ENCODE peak calls at places on chromosomes 2 and 18, in five cellular contexts. One of them, this sample, is unnamed.

GRCh38 chr2:105557515-105557914 is 158.7 kb upstream of the FHL2 start:
- DNase-seq in cardiac muscle cell: no peak
- DNase-seq in brain microvascular endothelial cell: no peak
- DNase-seq in hepatocyte: no peak
- DNase-seq in esophagus squamous epithelium: no peak
- DNase-seq in this sample: no peak

GRCh38 chr2:34401186-34401585 is 802.1 kb upstream of the FAM98A start:
- DNase-seq in cardiac muscle cell: no peak
- DNase-seq in brain microvascular endothelial cell: peak; percentile 12
- DNase-seq in hepatocyte: no peak
- DNase-seq in esophagus squamous epithelium: no peak
- DNase-seq in this sample: no peak

GRCh38 chr2:10407841-10408648 is 40.1 kb downstream of the ODC1 start:
- DNase-seq in cardiac muscle cell: peak; percentile 73
- DNase-seq in brain microvascular endothelial cell: peak; percentile 24
- DNase-seq in hepatocyte: peak; percentile 76
- DNase-seq in esophagus squamous epithelium: no peak
- DNase-seq in this sample: peak; percentile 90

GRCh38 chr2:17851731-17852585 is 26.5 kb upstream of the KCNS3 start:
- DNase-seq in cardiac muscle cell: peak; percentile 77
- DNase-seq in brain microvascular endothelial cell: peak; percentile 67
- DNase-seq in hepatocyte: peak; percentile 78
- DNase-seq in esophagus squamous epithelium: no peak
- DNase-seq in this sample: peak; percentile 67

GRCh38 chr2:53302455-53302854 is 465.1 kb upstream of the CHAC2 start:
- DNase-seq in cardiac muscle cell: no peak
- DNase-seq in brain microvascular endothelial cell: no peak
- DNase-seq in hepatocyte: no peak
- DNase-seq in esophagus squamous epithelium: no peak
- DNase-seq in this sample: no peak

GRCh38 chr2:33033524-33034150 is 86.9 kb downstream of the LTBP1 start:
- DNase-seq in cardiac muscle cell: peak; percentile 75
- DNase-seq in brain microvascular endothelial cell: peak; percentile 52
- DNase-seq in hepatocyte: peak; percentile 63
- DNase-seq in esophagus squamous epithelium: no peak
- DNase-seq in this sample: no peak

GRCh38 chr2:181174880-181175590 is 194.6 kb downstream of the UBE2E3 start:
- DNase-seq in cardiac muscle cell: no peak
- DNase-seq in brain microvascular endothelial cell: peak; percentile 22
- DNase-seq in hepatocyte: no peak
- DNase-seq in esophagus squamous epithelium: no peak
- DNase-seq in this sample: no peak

GRCh38 chr2:136281281-136282117 is 163.6 kb upstream of the CXCR4 start:
- DNase-seq in cardiac muscle cell: no peak
- DNase-seq in brain microvascular endothelial cell: no peak
- DNase-seq in hepatocyte: no peak
- DNase-seq in esophagus squamous epithelium: no peak
- DNase-seq in this sample: no peak

GRCh38 chr2:191800874-191801273 is 46.0 kb downstream of the CAVIN2 start:
- DNase-seq in cardiac muscle cell: no peak
- DNase-seq in brain microvascular endothelial cell: no peak
- DNase-seq in hepatocyte: no peak
- DNase-seq in esophagus squamous epithelium: no peak
- DNase-seq in this sample: no peak

GRCh38 chr18:59266876-59267510 is 6.3 kb downstream of the RAX start:
- DNase-seq in cardiac muscle cell: no peak
- DNase-seq in brain microvascular endothelial cell: no peak
- DNase-seq in hepatocyte: no peak
- DNase-seq in esophagus squamous epithelium: no peak
- DNase-seq in this sample: no peak

GRCh38 chr2:45944075-45944474 is 292.6 kb downstream of the PRKCE start:
- DNase-seq in cardiac muscle cell: peak; percentile 70
- DNase-seq in brain microvascular endothelial cell: peak; percentile 75
- DNase-seq in hepatocyte: no peak
- DNase-seq in esophagus squamous epithelium: no peak
- DNase-seq in this sample: no peak

GRCh38 chr18:23495723-23496440 is 7.4 kb upstream of the RMC1 start:
- DNase-seq in cardiac muscle cell: no peak
- DNase-seq in brain microvascular endothelial cell: no peak
- DNase-seq in hepatocyte: no peak
- DNase-seq in esophagus squamous epithelium: no peak
- DNase-seq in this sample: no peak

GRCh38 chr2:84963692-84964405 is 7.1 kb upstream of the KCMF1 start:
- DNase-seq in cardiac muscle cell: peak; percentile 87
- DNase-seq in brain microvascular endothelial cell: peak; percentile 75
- DNase-seq in hepatocyte: peak; percentile 60
- DNase-seq in esophagus squamous epithelium: no peak
- DNase-seq in this sample: no peak

GRCh38 chr2:219453691-219454131 is 19.1 kb downstream of the SPEG start:
- DNase-seq in cardiac muscle cell: peak; percentile 95
- DNase-seq in brain microvascular endothelial cell: no peak
- DNase-seq in hepatocyte: peak; percentile 84
- DNase-seq in esophagus squamous epithelium: no peak
- DNase-seq in this sample: no peak

GRCh38 chr18:32271649-32272324 is 81.9 kb downstream of the MEP1B start:
- DNase-seq in cardiac muscle cell: peak; percentile 77
- DNase-seq in brain microvascular endothelial cell: no peak
- DNase-seq in hepatocyte: peak; percentile 68
- DNase-seq in esophagus squamous epithelium: no peak
- DNase-seq in this sample: peak; percentile 5

GRCh38 chr2:56460508-56460907 is 276.7 kb downstream of the CCDC85A start:
- DNase-seq in cardiac muscle cell: no peak
- DNase-seq in brain microvascular endothelial cell: no peak
- DNase-seq in hepatocyte: no peak
- DNase-seq in esophagus squamous epithelium: no peak
- DNase-seq in this sample: no peak

GRCh38 chr2:56464613-56465012 is 280.8 kb downstream of the CCDC85A start:
- DNase-seq in cardiac muscle cell: peak; percentile 0
- DNase-seq in brain microvascular endothelial cell: no peak
- DNase-seq in hepatocyte: no peak
- DNase-seq in esophagus squamous epithelium: no peak
- DNase-seq in this sample: no peak

GRCh38 chr2:56464066-56464465 is 280.3 kb downstream of the CCDC85A start:
- DNase-seq in cardiac muscle cell: no peak
- DNase-seq in brain microvascular endothelial cell: no peak
- DNase-seq in hepatocyte: no peak
- DNase-seq in esophagus squamous epithelium: no peak
- DNase-seq in this sample: no peak

GRCh38 chr2:56465491-56465890 is 281.7 kb downstream of the CCDC85A start:
- DNase-seq in cardiac muscle cell: no peak
- DNase-seq in brain microvascular endothelial cell: no peak
- DNase-seq in hepatocyte: no peak
- DNase-seq in esophagus squamous epithelium: no peak
- DNase-seq in this sample: no peak
- H3K27ac ChIP-seq in cardiac muscle cell: no peak overlapping the region
- H3K27ac ChIP-seq in brain microvascular endothelial cell: no peak overlapping the region
- H3K27ac ChIP-seq in hepatocyte: no peak overlapping the region
- H3K27ac ChIP-seq in esophagus squamous epithelium: no peak overlapping the region
- H3K27ac ChIP-seq in this sample: no peak overlapping the region

GRCh38 chr18:10437837-10438236 is 16.6 kb upstream of the APCDD1 start:
- DNase-seq in cardiac muscle cell: no peak
- DNase-seq in brain microvascular endothelial cell: no peak
- DNase-seq in hepatocyte: no peak
- DNase-seq in esophagus squamous epithelium: no peak
- DNase-seq in this sample: peak; percentile 5
- H3K27me3 ChIP-seq in cardiac muscle cell: no peaks in the 10 kb centered on the region
- H3K27me3 ChIP-seq in brain microvascular endothelial cell: no peaks in the 10 kb centered on the region
- H3K27me3 ChIP-seq in hepatocyte: no peaks in the 10 kb centered on the region
- H3K27me3 ChIP-seq in esophagus squamous epithelium: no peaks in the 10 kb centered on the region
- H3K27me3 ChIP-seq in this sample: peaks cover 2% of the 10 kb centered on the region

GRCh38 chr2:70552501-70553333 is 909 bp downstream of the TGFA start:
- DNase-seq in cardiac muscle cell: no peak
- DNase-seq in brain microvascular endothelial cell: no peak
- DNase-seq in hepatocyte: no peak
- DNase-seq in esophagus squamous epithelium: no peak
- DNase-seq in this sample: no peak

GRCh38 chr2:70553334-70553583 is 367 bp downstream of the TGFA start:
- DNase-seq in cardiac muscle cell: no peak
- DNase-seq in brain microvascular endothelial cell: no peak
- DNase-seq in hepatocyte: peak; percentile 70
- DNase-seq in esophagus squamous epithelium: no peak
- DNase-seq in this sample: no peak

GRCh38 chr2:70554338-70554892 is 789 bp upstream of the TGFA start:
- DNase-seq in cardiac muscle cell: no peak
- DNase-seq in brain microvascular endothelial cell: no peak
- DNase-seq in hepatocyte: no peak
- DNase-seq in esophagus squamous epithelium: no peak
- DNase-seq in this sample: no peak

GRCh38 chr2:70551156-70551555 is 2.5 kb downstream of the TGFA start:
- DNase-seq in cardiac muscle cell: no peak
- DNase-seq in brain microvascular endothelial cell: no peak
- DNase-seq in hepatocyte: no peak
- DNase-seq in esophagus squamous epithelium: no peak
- DNase-seq in this sample: no peak

GRCh38 chr2:70553584-70554337 is at the start of gene TGFA:
- DNase-seq in cardiac muscle cell: peak; percentile 45
- DNase-seq in brain microvascular endothelial cell: no peak
- DNase-seq in hepatocyte: peak; percentile 88
- DNase-seq in esophagus squamous epithelium: no peak
- DNase-seq in this sample: no peak
- H3K27ac ChIP-seq in cardiac muscle cell: no peak within 1 kb of the TSS
- H3K27ac ChIP-seq in brain microvascular endothelial cell: no peak within 1 kb of the TSS
- H3K27ac ChIP-seq in hepatocyte: peak within 1 kb of the TSS; percentile 89
- H3K27ac ChIP-seq in esophagus squamous epithelium: peak within 1 kb of the TSS; percentile 95
- H3K27ac ChIP-seq in this sample: no peak within 1 kb of the TSS

DNA sequence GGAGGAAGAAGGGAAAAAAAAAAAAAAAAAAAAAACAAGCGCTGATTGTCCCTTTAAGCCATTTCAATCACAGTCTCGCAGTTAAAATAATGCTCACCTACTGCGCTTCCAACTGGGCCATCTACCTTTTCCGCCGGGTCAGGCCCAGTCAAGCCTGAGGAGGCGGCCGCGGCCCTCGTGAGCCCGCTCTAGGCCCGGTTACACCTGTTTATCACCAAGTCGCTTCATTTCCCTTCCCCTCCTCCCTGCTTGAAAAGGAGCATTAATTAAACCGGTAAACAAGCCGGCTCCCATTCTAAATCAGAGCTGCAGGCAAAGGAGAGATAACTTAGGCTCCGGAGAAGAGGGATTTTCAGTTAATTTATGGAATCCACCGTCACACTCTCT is 140.2 kb upstream of the SIX3 start:
- DNase-seq in cardiac muscle cell: no peak
- DNase-seq in brain microvascular endothelial cell: no peak
- DNase-seq in hepatocyte: no peak
- DNase-seq in esophagus squamous epithelium: no peak
- DNase-seq in this sample: no peak
- H3K27me3 ChIP-seq in cardiac muscle cell: peaks cover 100% of the 10 kb centered on the region
- H3K27me3 ChIP-seq in brain microvascular endothelial cell: peaks cover 80% of the 10 kb centered on the region
- H3K27me3 ChIP-seq in hepatocyte: peaks cover 99% of the 10 kb centered on the region
- H3K27me3 ChIP-seq in esophagus squamous epithelium: peaks cover 22% of the 10 kb centered on the region
- H3K27me3 ChIP-seq in this sample: peaks cover 10% of the 10 kb centered on the region

DNA sequence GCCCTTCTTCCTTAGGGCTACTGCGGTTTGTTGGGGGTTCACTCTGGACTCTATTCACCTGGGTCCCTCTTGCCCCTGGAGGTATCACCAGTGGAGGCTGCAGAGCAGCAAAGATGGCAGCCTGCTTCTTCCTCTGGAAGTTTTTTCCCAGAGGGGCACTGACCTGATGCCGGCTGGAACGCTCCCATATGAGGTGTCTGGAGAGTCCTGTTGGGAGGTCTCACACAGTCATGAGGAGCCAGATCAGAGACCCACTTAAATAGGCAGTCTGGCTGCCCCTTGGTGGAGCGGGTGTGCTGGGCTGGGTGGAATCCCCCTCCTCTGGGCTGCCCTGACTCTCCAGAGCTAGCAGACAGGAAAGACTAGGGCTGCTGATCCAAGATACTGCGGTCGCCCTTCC is 140.8 kb downstream of the NOL4 start:
- DNase-seq in cardiac muscle cell: no peak
- DNase-seq in brain microvascular endothelial cell: no peak
- DNase-seq in hepatocyte: peak; percentile 3
- DNase-seq in esophagus squamous epithelium: no peak
- DNase-seq in this sample: no peak
- H3K27ac ChIP-seq in cardiac muscle cell: no peak overlapping the region
- H3K27ac ChIP-seq in brain microvascular endothelial cell: no peak overlapping the region
- H3K27ac ChIP-seq in hepatocyte: no peak overlapping the region
- H3K27ac ChIP-seq in esophagus squamous epithelium: no peak overlapping the region
- H3K27ac ChIP-seq in this sample: no peak overlapping the region

GRCh38 chr2:176147790-176148496 is 3.4 kb upstream of the HOXD4 start:
- DNase-seq in cardiac muscle cell: no peak
- DNase-seq in brain microvascular endothelial cell: no peak
- DNase-seq in hepatocyte: no peak
- DNase-seq in esophagus squamous epithelium: no peak
- DNase-seq in this sample: no peak

GRCh38 chr2:176146101-176146500 is 5.2 kb upstream of the HOXD4 start:
- DNase-seq in cardiac muscle cell: no peak
- DNase-seq in brain microvascular endothelial cell: no peak
- DNase-seq in hepatocyte: no peak
- DNase-seq in esophagus squamous epithelium: no peak
- DNase-seq in this sample: no peak

GRCh38 chr2:176147215-176147789 is 4.0 kb upstream of the HOXD4 start:
- DNase-seq in cardiac muscle cell: no peak
- DNase-seq in brain microvascular endothelial cell: no peak
- DNase-seq in hepatocyte: no peak
- DNase-seq in esophagus squamous epithelium: no peak
- DNase-seq in this sample: no peak

GRCh38 chr2:176145085-176145969 is 6.0 kb upstream of the HOXD4 start:
- DNase-seq in cardiac muscle cell: no peak
- DNase-seq in brain microvascular endothelial cell: no peak
- DNase-seq in hepatocyte: no peak
- DNase-seq in esophagus squamous epithelium: no peak
- DNase-seq in this sample: no peak

DNA sequence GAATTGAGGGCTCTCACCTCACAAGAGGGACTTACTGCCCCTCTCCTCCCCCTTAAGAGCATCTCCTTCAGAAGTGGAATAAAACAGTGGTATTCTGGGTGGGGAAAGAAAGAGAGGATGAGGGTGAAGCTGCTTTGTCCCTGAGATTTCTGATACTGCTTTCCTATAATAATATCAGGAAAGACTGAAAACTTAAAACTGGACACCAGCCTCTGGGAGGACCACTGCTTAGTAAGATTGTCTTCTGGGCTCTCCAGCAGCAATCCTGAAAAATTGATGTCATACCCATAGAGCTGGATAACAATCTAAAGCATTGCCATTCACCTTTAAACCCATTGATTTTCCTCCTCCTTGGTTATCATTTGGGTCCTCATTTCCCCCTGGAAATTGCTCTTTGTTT is 4.7 kb upstream of the HOXD4 start:
- DNase-seq in cardiac muscle cell: no peak
- DNase-seq in brain microvascular endothelial cell: no peak
- DNase-seq in hepatocyte: no peak
- DNase-seq in esophagus squamous epithelium: no peak
- DNase-seq in this sample: no peak
- H3K27me3 ChIP-seq in cardiac muscle cell: peaks cover 100% of the 10 kb centered on the region
- H3K27me3 ChIP-seq in brain microvascular endothelial cell: peaks cover 74% of the 10 kb centered on the region
- H3K27me3 ChIP-seq in hepatocyte: peaks cover 98% of the 10 kb centered on the region
- H3K27me3 ChIP-seq in esophagus squamous epithelium: peaks cover 8% of the 10 kb centered on the region
- H3K27me3 ChIP-seq in this sample: no peaks in the 10 kb centered on the region

This sample was measured in Panc1.